ENCODE peak calls at places on chromosomes 1 and 21, in five cellular contexts. J is cardiac fibroblast, D is hippocampal formation, U is iris pigment epithelial cell, Y is ELF-1. W is an unnamed sample.

GRCh38 chr1:210736681-210737080 is 397.3 kb downstream of the KCNH1 start:
- DNase-seq in Y (no peak), D (peak), U (no peak), J (no peak), W (no peak)

GRCh38 chr1:244437108-244437507 is 14.6 kb downstream of the ADSS2 start:
- DNase-seq in Y (no peak), J (peak), U (peak), D (no peak), W (no peak)

GRCh38 chr1:165707984-165708706 is 9.8 kb upstream of the ALDH9A1 start:
- DNase-seq in U (no peak), D (no peak), J (no peak), Y (no peak), W (no peak)

GRCh38 chr1:53274026-53274425 is 35.7 kb upstream of the MAGOH start:
- DNase-seq in J (no peak), U (no peak), Y (no peak), D (no peak), W (no peak)

GRCh38 chr1:26094677-26095383 is 16.8 kb upstream of the PDIK1L start:
- DNase-seq in J (peak), U (no peak), D (no peak), Y (peak), W (no peak)

GRCh38 chr21:42737969-42738590 is 84.7 kb downstream of the PDE9A start:
- DNase-seq in J (peak), Y (peak), U (peak), D (peak), W (no peak)

GRCh38 chr21:32884062-32884461 is 112.5 kb upstream of the PAXBP1 start:
- DNase-seq in Y (peak), U (no peak), J (no peak), D (no peak), W (no peak)

GRCh38 chr1:203672354-203672753 is 45.7 kb downstream of the ATP2B4 start:
- DNase-seq in J (no peak), Y (peak), U (peak), D (peak), W (no peak)

GRCh38 chr1:22105611-22106207 is 37.2 kb downstream of the WNT4 start:
- DNase-seq in J (peak), Y (peak), D (peak), U (peak), W (peak)

GRCh38 chr1:217311766-217312165 is 319.1 kb downstream of the GPATCH2 start:
- DNase-seq in J (peak), U (peak), D (no peak), Y (peak), W (no peak)

GRCh38 chr1:8712413-8713229 is 104.8 kb downstream of the RERE start:
- DNase-seq in Y (no peak), J (peak), D (peak), U (peak), W (peak)

GRCh38 chr1:85707267-85707989 is 805 bp downstream of the ZNHIT6 start:
- DNase-seq in U (peak), D (no peak), J (peak), Y (peak), W (no peak)

GRCh38 chr1:56557746-56558145 is 21.6 kb downstream of the PLPP3 start:
- DNase-seq in Y (no peak), J (no peak), D (peak), U (no peak), W (no peak)

GRCh38 chr21:37863842-37864241 is 52.4 kb downstream of the KCNJ6 start:
- DNase-seq in J (peak), Y (no peak), U (peak), D (no peak), W (no peak)

GRCh38 chr1:150404465-150404864 is 40.5 kb downstream of the RPRD2 start:
- DNase-seq in U (no peak), D (no peak), J (no peak), Y (no peak), W (no peak)

GRCh38 chr1:55741516-55741915 is 526.4 kb upstream of the USP24 start:
- DNase-seq in J (peak), Y (no peak), U (no peak), D (peak), W (no peak)

GRCh38 chr1:25725482-25725881 is 74.5 kb upstream of the SELENON start:
- DNase-seq in D (no peak), U (no peak), Y (no peak), J (no peak), W (no peak)

GRCh38 chr1:151693057-151693651 is 23.4 kb downstream of the CELF3 start:
- DNase-seq in J (peak), Y (peak), D (peak), U (peak), W (peak)

GRCh38 chr1:170520601-170521000 is 11.4 kb upstream of the GORAB start:
- DNase-seq in Y (no peak), D (no peak), J (peak), U (no peak), W (no peak)

GRCh38 chr1:7683521-7683920 is 87.6 kb upstream of the VAMP3 start:
- DNase-seq in Y (no peak), J (no peak), U (no peak), D (no peak), W (no peak)

GRCh38 chr1:209810783-209811182 is 4.8 kb upstream of the IRF6 start:
- DNase-seq in Y (peak), D (no peak), U (no peak), J (no peak), W (no peak)

GRCh38 chr1:58515794-58516401 is 30.6 kb downstream of the OMA1 start:
- DNase-seq in D (peak), Y (peak), J (peak), U (peak), W (peak)

GRCh38 chr21:35102488-35103407 is 53.6 kb upstream of the RUNX1 start:
- DNase-seq in J (no peak), D (peak), U (peak), Y (no peak), W (no peak)

GRCh38 chr1:29785554-29785953 is 549.2 kb downstream of the PTPRU start:
- DNase-seq in J (no peak), D (no peak), Y (no peak), U (no peak), W (no peak)

GRCh38 chr1:204771358-204771757 is 85.8 kb upstream of the LRRN2 start:
- DNase-seq in D (no peak), U (no peak), J (no peak), Y (no peak), W (no peak)

GRCh38 chr1:38053416-38054091 is 7.0 kb upstream of the POU3F1 start:
- DNase-seq in D (no peak), U (no peak), Y (no peak), J (no peak), W (no peak)

GRCh38 chr1:85146972-85147359 is 53.9 kb downstream of the SYDE2 start:
- DNase-seq in U (peak), D (no peak), J (peak), Y (no peak), W (peak)

GRCh38 chr1:184888505-184888904 is 85.8 kb downstream of the NIBAN1 start:
- DNase-seq in U (peak), J (peak), D (no peak), Y (no peak), W (peak)

GRCh38 chr1:42960693-42961559 is 2.3 kb upstream of the SLC2A1 start:
- DNase-seq in U (no peak), J (no peak), D (peak), Y (peak), W (no peak)

GRCh38 chr21:14766241-14766640 is 220.1 kb upstream of the SAMSN1 start:
- DNase-seq in D (no peak), U (no peak), J (no peak), Y (no peak), W (no peak)

GRCh38 chr1:40339420-40340323 is 22.6 kb upstream of the COL9A2 start:
- DNase-seq in J (no peak), U (no peak), Y (no peak), D (no peak), W (no peak)

GRCh38 chr1:171188388-171189266 is 3.5 kb downstream of the FMO2 start:
- DNase-seq in Y (peak), U (peak), J (peak), D (no peak), W (peak)